ENCODE peak calls at places on chromosome 21, in six cellular contexts. B is activated T-helper 2 cell treated with anti-CD3 and anti-CD28 coated beads, Interferon-gamma antibody, Interleukin-2, Interleukin-4, amounts not matched to agents 10 μg/mL and 5 μg/mL and 100 μg/mL, durations not matched to agents 14 hours and 24 hours and 36 hours; O is ELF-1; T is stimulated activated CD8-positive, alpha-beta memory T cell treated with anti-CD3 and anti-CD28 coated beads, Interleukin-2, amount 100 ng/mL, for 48 hours; U is Panc1; A is HS-5. N is an unnamed sample.

GRCh38 chr21:43467785-43468184 is 40.9 kb upstream of the SIK1 start:
- DNase-seq in O (no peak), U (no peak), T (no peak), A (no peak), B (no peak), N (no peak)

GRCh38 chr21:44525431-44526095 is 14.4 kb downstream of the KRTAP10-1 start:
- DNase-seq in B (no peak), O (no peak), U (no peak), T (no peak), A (no peak), N (no peak)

GRCh38 chr21:35475768-35476167 is 426.7 kb upstream of the RUNX1 start:
- DNase-seq in O (no peak), A (peak), T (no peak), B (no peak), U (no peak), N (peak)

GRCh38 chr21:37620401-37620800 is 253.8 kb downstream of the DYRK1A start:
- DNase-seq in A (no peak), U (no peak), T (no peak), O (no peak), B (no peak), N (no peak)

GRCh38 chr21:45768741-45769049 is 125.2 kb downstream of the PCBP3 start:
- DNase-seq in A (no peak), O (no peak), B (no peak), T (peak), U (peak), N (peak)

GRCh38 chr21:42937960-42938580 is 12.6 kb upstream of the ERVH48-1 start:
- DNase-seq in B (no peak), A (no peak), T (no peak), O (peak), U (no peak), N (no peak)

GRCh38 chr21:27566521-27566920 is 599.6 kb upstream of the ADAMTS5 start:
- DNase-seq in U (no peak), B (no peak), T (no peak), A (no peak), O (no peak), N (no peak)

GRCh38 chr21:31343680-31344480 is at the start of gene TIAM1:
- DNase-seq in A (peak), U (no peak), O (peak), T (no peak), B (no peak), N (peak)

GRCh38 chr21:39518055-39518844 is 66.5 kb downstream of the SH3BGR start:
- DNase-seq in U (peak), A (peak), O (peak), T (peak), B (peak), N (peak)

GRCh38 chr21:9759972-9760371 is 761.4 kb upstream of the TPTE start:
- DNase-seq in U (no peak), A (no peak), O (no peak), B (no peak), T (no peak), N (no peak)

GRCh38 chr21:34112316-34113033 is 39.1 kb downstream of the MRPS6 start:
- DNase-seq in A (no peak), B (no peak), U (no peak), T (no peak), O (no peak), N (peak)

GRCh38 chr21:32257952-32258785 is 20.7 kb downstream of the MIS18A start:
- DNase-seq in U (peak), A (no peak), T (peak), B (no peak), O (peak), N (peak)

GRCh38 chr21:33377221-33377620 is 26.0 kb upstream of the IFNGR2 start:
- DNase-seq in A (no peak), U (no peak), O (no peak), B (no peak), T (no peak), N (no peak)

GRCh38 chr21:39670741-39671140 is 58.0 kb downstream of the B3GALT5 start:
- DNase-seq in A (no peak), B (no peak), O (no peak), U (no peak), T (no peak), N (no peak)

N was measured in NB4.